ENCODE peak calls at places on chromosomes 16 and 17, in eight cellular contexts. B, P, T, Y, K, U, J and V are unnamed samples.

GRCh38 chr17:64240261-64240740 is 22.8 kb downstream of the TEX2 start:
- DNase-seq in B (peak), P (peak), T (no peak), Y (no peak), K (no peak), U (no peak), J (no peak), V (no peak)

GRCh38 chr17:80601146-80601545 is 56.5 kb downstream of the RPTOR start:
- DNase-seq in B (no peak), P (no peak), T (no peak), Y (no peak), K (no peak), U (no peak), J (no peak), V (no peak)

GRCh38 chr16:30557397-30557949 is 701 bp downstream of the ZNF764 start:
- DNase-seq in B (no peak), P (peak), T (peak), Y (no peak), K (no peak), U (no peak), J (no peak), V (no peak)

GRCh38 chr17:80217703-80218362 is 2.3 kb downstream of the SGSH start:
- DNase-seq in B (no peak), P (no peak), T (no peak), Y (no peak), K (no peak), U (no peak), J (no peak), V (no peak)

GRCh38 chr17:32519769-32520701 is 33.2 kb downstream of the CDK5R1 start:
- DNase-seq in B (no peak), P (peak), T (peak), Y (peak), K (no peak), U (no peak), J (no peak), V (no peak)

GRCh38 chr17:77423589-77424451 is 283.1 kb downstream of the SEC14L1 start:
- DNase-seq in B (peak), P (no peak), T (peak), Y (peak), K (peak), U (peak), J (peak), V (peak)

GRCh38 chr16:2486645-2487516 is 12.0 kb downstream of the TBC1D24 start:
- DNase-seq in B (no peak), P (peak), T (peak), Y (no peak), K (no peak), U (peak), J (peak), V (no peak)

GRCh38 chr16:80583466-80583865 is 42.7 kb downstream of the DYNLRB2 start:
- DNase-seq in B (peak), P (no peak), T (no peak), Y (peak), K (peak), U (no peak), J (no peak), V (peak)

GRCh38 chr17:17689312-17689711 is 8.1 kb downstream of the RAI1 start:
- DNase-seq in B (no peak), P (no peak), T (no peak), Y (no peak), K (no peak), U (no peak), J (no peak), V (no peak)

GRCh38 chr16:70529051-70529777 is 5.6 kb downstream of the SF3B3 start:
- DNase-seq in B (peak), P (no peak), T (no peak), Y (peak), K (peak), U (no peak), J (no peak), V (no peak)

GRCh38 chr17:70772761-70773160 is 603.4 kb downstream of the KCNJ2 start:
- DNase-seq in B (no peak), P (no peak), T (no peak), Y (no peak), K (no peak), U (no peak), J (no peak), V (no peak)

GRCh38 chr17:38333635-38334295 is 10.0 kb downstream of the GPR179 start:
- DNase-seq in B (peak), P (peak), T (peak), Y (no peak), K (no peak), U (no peak), J (no peak), V (no peak)

GRCh38 chr17:61394630-61395408 is 4.8 kb upstream of the TBX2 start:
- DNase-seq in B (no peak), P (no peak), T (no peak), Y (no peak), K (no peak), U (no peak), J (no peak), V (no peak)

GRCh38 chr17:55672585-55673501 is 49.8 kb downstream of the TMEM100 start:
- DNase-seq in B (no peak), P (no peak), T (no peak), Y (peak), K (peak), U (no peak), J (no peak), V (no peak)

GRCh38 chr17:81285179-81285878 is 9.8 kb downstream of the SLC38A10 start:
- DNase-seq in B (peak), P (peak), T (peak), Y (peak), K (peak), U (no peak), J (no peak), V (no peak)

GRCh38 chr16:67428146-67428731 is 2.7 kb upstream of the HSD11B2 start:
- DNase-seq in B (peak), P (peak), T (peak), Y (peak), K (no peak), U (peak), J (peak), V (no peak)

GRCh38 chr17:1487939-1488825 is 4.3 kb downstream of the MYO1C start:
- DNase-seq in B (peak), P (peak), T (peak), Y (peak), K (peak), U (peak), J (peak), V (no peak)

GRCh38 chr16:31676731-31677130 is 149.0 kb downstream of the AHSP start:
- DNase-seq in B (no peak), P (no peak), T (no peak), Y (no peak), K (no peak), U (no peak), J (no peak), V (no peak)

GRCh38 chr17:40060887-40061480 is 1.8 kb upstream of the THRA start:
- DNase-seq in B (no peak), P (no peak), T (no peak), Y (no peak), K (no peak), U (no peak), J (no peak), V (no peak)

GRCh38 chr16:63457869-63458268 is 1421.6 kb upstream of the CDH8 start:
- DNase-seq in B (no peak), P (no peak), T (no peak), Y (no peak), K (no peak), U (no peak), J (no peak), V (no peak)

GRCh38 chr17:38591759-38592241 is 14.0 kb downstream of the SRCIN1 start:
- DNase-seq in B (peak), P (no peak), T (no peak), Y (no peak), K (no peak), U (no peak), J (no peak), V (no peak)

GRCh38 chr17:8249621-8250020 is 532 bp downstream of the PFAS start:
- DNase-seq in B (no peak), P (no peak), T (no peak), Y (no peak), K (no peak), U (no peak), J (no peak), V (no peak)

GRCh38 chr17:83153681-83154310 is 74.4 kb downstream of the METRNL start:
- DNase-seq in B (no peak), P (no peak), T (no peak), Y (no peak), K (no peak), U (peak), J (peak), V (no peak)

GRCh38 chr16:23532448-23532847 is 22.2 kb upstream of the GGA2 start:
- DNase-seq in B (no peak), P (no peak), T (no peak), Y (no peak), K (no peak), U (no peak), J (no peak), V (no peak)

GRCh38 chr17:82972836-82973372 is 106.5 kb upstream of the METRNL start:
- DNase-seq in B (no peak), P (no peak), T (no peak), Y (no peak), K (no peak), U (no peak), J (no peak), V (no peak)

GRCh38 chr16:88846088-88846487 is 10.7 kb downstream of the GALNS start:
- DNase-seq in B (no peak), P (no peak), T (no peak), Y (peak), K (peak), U (no peak), J (no peak), V (no peak)
- H3K4me3 ChIP-seq in B (no peak), P (no peak), T (no peak), Y (no peak), K (no peak), U (no peak), J (no peak), V (no peak)

GRCh38 chr17:48373882-48374281 is 56.1 kb downstream of the SKAP1 start:
- DNase-seq in B (no peak), P (no peak), T (no peak), Y (no peak), K (no peak), U (no peak), J (no peak), V (no peak)

GRCh38 chr17:48375356-48375755 is 54.7 kb downstream of the SKAP1 start:
- DNase-seq in B (peak), P (no peak), T (no peak), Y (peak), K (no peak), U (no peak), J (no peak), V (peak)

GRCh38 chr17:48373130-48373844 is 56.7 kb downstream of the SKAP1 start:
- DNase-seq in B (no peak), P (no peak), T (no peak), Y (no peak), K (no peak), U (no peak), J (no peak), V (no peak)

GRCh38 chr17:48376926-48377325 is 53.1 kb downstream of the SKAP1 start:
- DNase-seq in B (no peak), P (no peak), T (no peak), Y (no peak), K (no peak), U (no peak), J (no peak), V (no peak)

DNA sequence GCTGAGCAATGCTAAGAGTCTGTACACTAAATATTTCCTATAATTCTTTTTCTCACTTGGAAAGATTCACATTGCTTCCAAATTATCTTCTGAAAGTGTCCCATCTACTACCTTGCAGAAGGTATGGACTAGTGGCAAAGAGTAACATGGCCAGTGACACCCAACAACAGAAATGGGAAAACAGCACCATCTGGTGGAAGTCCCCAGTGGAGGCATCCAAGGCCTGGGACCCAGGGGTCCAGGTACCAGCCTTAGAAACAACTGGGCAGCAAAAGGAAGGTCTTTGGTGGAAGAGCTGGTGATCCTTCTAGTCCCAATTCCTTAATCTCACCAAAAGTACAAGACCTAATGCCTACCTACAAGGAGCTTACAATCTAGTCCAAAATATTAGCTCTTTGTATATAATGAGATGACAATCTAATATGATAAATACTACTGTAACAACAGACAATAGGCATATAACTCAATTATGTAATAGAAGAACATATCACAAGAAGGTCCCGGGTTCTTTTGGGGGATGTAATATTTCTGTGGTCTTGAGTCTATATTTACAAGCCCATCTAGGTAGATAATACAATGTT is 55.3 kb downstream of the SKAP1 start:
- DNase-seq in B (no peak), P (peak), T (peak), Y (peak), K (no peak), U (peak), J (no peak), V (no peak)
- TF ChIP-seq CTCF in B (peak), P (peak), T (peak), Y (peak), K (no peak), U (peak), J (peak), V (no peak)

GRCh38 chr16:591892-592517 is 2.1 kb downstream of the RAB40C start:
- DNase-seq in B (no peak), P (no peak), T (no peak), Y (no peak), K (no peak), U (no peak), J (no peak), V (no peak)
- H3K4me3 ChIP-seq in B (no peak), P (no peak), T (no peak), Y (no peak), K (no peak), U (no peak), J (no peak), V (no peak)

DNA sequence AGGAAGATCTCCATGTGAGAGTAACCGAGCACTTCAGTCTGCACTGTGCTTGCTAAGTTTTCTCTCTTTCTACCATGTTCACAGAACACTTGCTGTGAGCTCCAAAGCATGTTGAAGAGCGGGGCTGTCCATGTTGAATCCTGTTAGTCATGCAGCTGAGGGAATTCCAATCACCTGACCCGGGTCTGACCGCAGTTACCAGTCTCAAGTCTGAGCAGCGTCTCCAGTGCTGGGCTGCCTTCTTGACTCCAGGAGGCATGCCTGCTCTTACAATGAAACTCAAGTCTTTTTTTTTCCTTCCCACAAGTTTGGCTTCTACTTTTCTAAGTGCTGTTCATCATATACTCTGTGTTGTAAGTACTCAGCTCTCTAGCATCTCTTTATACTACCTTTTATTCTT is 44.3 kb downstream of the HOXB1 start:
- DNase-seq in B (peak), P (peak), T (no peak), Y (peak), K (peak), U (no peak), J (no peak), V (peak)
- TF ChIP-seq CTCF in B (peak), P (no peak), T (no peak), Y (peak), K (peak), U (no peak), J (no peak), V (peak)

GRCh38 chr17:21375757-21376584 is at the start of gene KCNJ12:
- DNase-seq in B (no peak), P (peak), T (no peak), Y (no peak), K (no peak), U (no peak), J (no peak), V (no peak)

GRCh38 chr17:21377821-21378396 is 1.8 kb downstream of the KCNJ12 start:
- DNase-seq in B (no peak), P (peak), T (no peak), Y (no peak), K (no peak), U (no peak), J (no peak), V (no peak)

GRCh38 chr17:21375162-21375560 is 996 bp upstream of the KCNJ12 start:
- DNase-seq in B (no peak), P (no peak), T (no peak), Y (no peak), K (no peak), U (no peak), J (no peak), V (no peak)

GRCh38 chr17:21376835-21377690 is 906 bp downstream of the KCNJ12 start:
- DNase-seq in B (peak), P (no peak), T (no peak), Y (peak), K (no peak), U (no peak), J (no peak), V (no peak)

GRCh38 chr17:21376585-21376834 is 353 bp downstream of the KCNJ12 start:
- DNase-seq in B (no peak), P (peak), T (no peak), Y (no peak), K (no peak), U (no peak), J (no peak), V (no peak)
- H3K4me3 ChIP-seq in B (no peak), P (peak), T (peak), Y (no peak), K (no peak), U (no peak), J (peak), V (peak)

DNA sequence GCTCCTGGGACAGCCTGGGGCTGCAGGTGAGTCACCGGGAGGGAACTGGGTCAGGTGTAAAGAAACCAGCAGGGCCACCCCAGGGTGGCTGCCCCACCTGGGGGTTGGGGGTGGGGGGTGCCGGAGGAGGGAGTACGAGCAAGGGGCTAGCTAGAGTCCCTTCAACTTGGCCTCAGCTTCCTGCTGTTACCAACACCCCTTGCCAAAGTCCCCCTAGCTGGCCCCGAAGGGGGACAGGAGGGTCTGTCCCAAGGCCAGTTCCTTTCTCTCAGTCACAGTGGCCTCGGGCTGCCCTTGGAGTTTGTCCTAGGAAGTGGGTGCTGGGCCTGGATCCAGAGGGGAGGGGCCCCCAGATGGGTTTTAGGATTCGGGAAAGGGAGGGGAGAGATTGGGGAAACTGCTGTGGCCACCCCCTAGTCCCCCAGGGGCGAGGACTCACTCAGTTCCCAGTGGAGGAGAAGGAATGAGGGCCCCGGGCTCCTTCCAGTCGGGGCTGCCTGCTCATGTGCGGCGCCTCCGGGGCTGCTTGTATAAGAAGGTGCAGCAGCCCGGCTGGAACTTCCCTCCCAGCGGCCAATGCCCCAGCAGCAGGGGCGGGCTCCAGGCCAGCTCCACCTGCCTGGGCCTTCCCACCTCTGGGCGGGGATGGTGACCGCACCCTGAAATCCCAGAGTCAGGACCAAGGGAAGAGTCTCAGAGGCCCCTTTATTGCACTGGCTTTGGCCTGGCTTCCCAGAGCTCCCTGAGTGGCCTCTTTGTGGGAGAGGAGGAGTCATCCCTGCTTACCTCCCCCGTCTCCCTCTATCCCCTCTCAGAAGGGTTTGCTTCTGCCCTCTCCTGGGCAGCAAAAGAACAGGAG is 7.3 kb downstream of the ARHGAP27 start:
- DNase-seq in B (peak), P (peak), T (peak), Y (peak), K (peak), U (peak), J (peak), V (no peak)
- TF ChIP-seq CTCF in B (peak), P (peak), T (peak), Y (peak), K (peak), U (peak), J (no peak), V (peak)

GRCh38 chr17:181213-182163 is at the start of gene DOC2B:
- DNase-seq in B (peak), P (peak), T (peak), Y (peak), K (peak), U (peak), J (no peak), V (no peak)

GRCh38 chr17:179066-179432 is 2.4 kb downstream of the DOC2B start:
- DNase-seq in B (no peak), P (no peak), T (no peak), Y (no peak), K (no peak), U (no peak), J (no peak), V (no peak)

GRCh38 chr17:180380-181212 is 854 bp downstream of the DOC2B start:
- DNase-seq in B (no peak), P (peak), T (no peak), Y (no peak), K (no peak), U (no peak), J (no peak), V (no peak)

GRCh38 chr17:178292-179065 is 3.0 kb downstream of the DOC2B start:
- DNase-seq in B (no peak), P (no peak), T (no peak), Y (no peak), K (no peak), U (no peak), J (no peak), V (no peak)

DNA sequence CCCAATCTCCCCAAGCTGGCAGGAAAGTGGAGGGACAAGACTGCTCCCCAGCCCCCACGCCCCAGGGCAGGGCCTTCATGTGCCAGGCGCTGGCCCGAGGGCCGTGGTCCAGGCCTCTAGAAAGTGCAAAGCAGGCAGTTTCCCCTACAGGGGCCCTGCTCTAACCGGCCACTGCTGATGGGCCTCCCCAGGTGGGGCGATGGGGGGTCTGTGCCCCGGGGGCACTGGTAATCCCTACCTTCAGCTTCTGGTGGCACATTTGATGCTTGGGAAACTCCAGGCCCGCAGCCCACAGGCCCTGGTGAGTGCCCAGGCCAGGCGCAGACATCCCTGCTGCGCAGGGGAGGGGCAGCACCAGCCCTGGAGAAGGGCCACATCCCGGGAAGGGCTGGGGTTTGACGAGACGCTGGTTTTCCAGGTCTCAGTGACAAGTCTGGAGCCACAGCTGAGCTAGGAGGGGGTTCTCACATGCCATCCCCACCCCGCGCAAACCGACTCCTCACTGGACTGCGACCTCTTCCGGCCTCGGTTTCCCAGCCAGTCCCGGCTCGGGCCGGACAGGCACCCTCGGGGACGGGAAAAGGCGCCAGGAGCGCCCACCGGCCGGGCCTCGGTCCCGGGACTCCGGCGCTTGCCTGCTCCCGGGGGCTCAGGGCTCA is 1.6 kb downstream of the DOC2B start:
- DNase-seq in B (no peak), P (peak), T (no peak), Y (no peak), K (no peak), U (no peak), J (no peak), V (no peak)
- H3K4me3 ChIP-seq in B (no peak), P (peak), T (peak), Y (no peak), K (no peak), U (no peak), J (peak), V (no peak)